ENCODE peak calls at places on chromosomes 5 and 9, in eight cellular contexts. D, H, A, C, U, Q, R and I are unnamed samples.

GRCh38 chr5:852431-853401 is 1.9 kb upstream of the ZDHHC11 start:
- DNase-seq in Q (no peak), R (no peak), A (no peak), C (no peak), H (no peak), D (no peak), U (no peak), I (peak)

GRCh38 chr5:132294728-132295504 is 722 bp downstream of the SLC22A4 start:
- DNase-seq in D (peak), R (peak), A (no peak), Q (peak), C (peak), H (peak), U (peak), I (peak)

GRCh38 chr9:126347093-126347492 is 20.5 kb downstream of the MVB12B start:
- DNase-seq in U (no peak), Q (no peak), R (no peak), H (no peak), A (no peak), C (no peak), D (no peak), I (no peak)

GRCh38 chr5:7213525-7213924 is 182.4 kb upstream of the ADCY2 start:
- DNase-seq in R (no peak), A (no peak), D (no peak), Q (no peak), U (no peak), H (no peak), C (no peak), I (no peak)

GRCh38 chr9:89274838-89275237 is 36.2 kb upstream of the CKS2 start:
- DNase-seq in U (peak), H (no peak), R (no peak), Q (no peak), D (no peak), A (no peak), C (no peak), I (no peak)

GRCh38 chr5:150734579-150735384 is 24.0 kb downstream of the DCTN4 start:
- DNase-seq in D (no peak), U (peak), H (peak), R (no peak), C (no peak), Q (peak), A (no peak), I (peak)

GRCh38 chr9:83706703-83707517 is 848 bp downstream of the UBQLN1 start:
- DNase-seq in D (peak), Q (peak), U (peak), R (no peak), A (peak), C (peak), H (peak), I (peak)

GRCh38 chr5:113489299-113489698 is 1.0 kb upstream of the MCC start:
- DNase-seq in C (no peak), U (no peak), D (no peak), R (peak), A (no peak), H (no peak), Q (no peak), I (no peak)

GRCh38 chr9:114501786-114502682 is 3.2 kb downstream of the WHRN start:
- DNase-seq in H (no peak), Q (no peak), D (no peak), U (no peak), A (peak), R (no peak), C (no peak), I (no peak)

GRCh38 chr9:130298663-130299279 is 33.2 kb downstream of the HMCN2 start:
- DNase-seq in A (no peak), C (no peak), Q (peak), D (no peak), U (no peak), R (no peak), H (no peak), I (no peak)

GRCh38 chr5:61301820-61302563 is 30.1 kb upstream of the ZSWIM6 start:
- DNase-seq in A (peak), D (no peak), Q (no peak), C (no peak), H (peak), R (peak), U (no peak), I (no peak)

GRCh38 chr9:124894741-124895170 is 32.8 kb downstream of the ARPC5L start:
- DNase-seq in R (peak), H (no peak), Q (peak), A (no peak), C (no peak), D (peak), U (peak), I (no peak)

GRCh38 chr9:127817881-127818434 is 15.3 kb downstream of the FPGS start:
- DNase-seq in R (no peak), Q (no peak), C (no peak), U (no peak), H (no peak), D (no peak), A (no peak), I (no peak)

GRCh38 chr5:151036556-151036955 is 16.2 kb downstream of the GPX3 start:
- DNase-seq in Q (no peak), U (no peak), A (no peak), C (no peak), R (no peak), D (no peak), H (no peak), I (no peak)

GRCh38 chr9:78298046-78298511 is 1.2 kb downstream of the PSAT1 start:
- DNase-seq in Q (no peak), C (peak), D (peak), R (no peak), H (no peak), U (no peak), A (peak), I (no peak)

GRCh38 chr5:135308245-135308644 is 90.8 kb downstream of the MACROH2A1 start:
- DNase-seq in A (no peak), Q (no peak), U (no peak), D (no peak), C (no peak), R (peak), H (no peak), I (no peak)

GRCh38 chr5:29085142-29085541 is 2046.8 kb upstream of the CDH9 start:
- DNase-seq in A (no peak), H (no peak), R (no peak), Q (no peak), U (no peak), C (no peak), D (no peak), I (no peak)